ENCODE peak calls at places on chromosomes 3 and 15, in four cellular contexts. X, H, I and O are unnamed samples.

GRCh38 chr3:173632945-173633344 is 235.4 kb downstream of the NLGN1 start:
- DNase-seq in H (no peak), I (no peak), X (no peak), O (no peak)

GRCh38 chr15:40365624-40366023 is 7.6 kb downstream of the DISP2 start:
- DNase-seq in H (no peak), X (no peak), I (no peak), O (no peak)

GRCh38 chr15:68217341-68217740 is 12.2 kb downstream of the CLN6 start:
- DNase-seq in H (no peak), I (peak), X (no peak), O (peak)

GRCh38 chr3:148379763-148380162 is 317.9 kb upstream of the AGTR1 start:
- DNase-seq in X (no peak), H (peak), I (no peak), O (no peak)

GRCh38 chr3:137194301-137194700 is 236.5 kb downstream of the IL20RB start:
- DNase-seq in X (no peak), H (no peak), I (no peak), O (no peak)

GRCh38 chr3:192082733-192083660 is 622.0 kb downstream of the PYDC2 start:
- DNase-seq in I (no peak), H (no peak), X (no peak), O (no peak)

GRCh38 chr3:39144095-39144747 is 9.2 kb downstream of the CSRNP1 start:
- DNase-seq in I (peak), H (no peak), X (no peak), O (no peak)

GRCh38 chr3:159146856-159147255 is 345.0 kb downstream of the MFSD1 start:
- DNase-seq in I (no peak), H (no peak), X (no peak), O (no peak)

GRCh38 chr3:97979610-97980009 is 7.4 kb upstream of the RIOX2 start:
- DNase-seq in X (no peak), H (no peak), I (no peak), O (no peak)

GRCh38 chr3:1609416-1609815 is 489.2 kb upstream of the CNTN4 start:
- DNase-seq in H (no peak), I (no peak), X (no peak), O (no peak)

GRCh38 chr15:41966414-41966812 is 5.9 kb downstream of the EHD4 start:
- DNase-seq in I (peak), H (no peak), X (no peak), O (peak)

GRCh38 chr15:80818996-80819395 is 39.8 kb downstream of the CEMIP start:
- DNase-seq in H (no peak), I (no peak), X (no peak), O (no peak)

GRCh38 chr15:58062983-58063382 is 2.5 kb downstream of the ALDH1A2 start:
- DNase-seq in I (no peak), H (no peak), X (no peak), O (no peak)

GRCh38 chr15:58063612-58064011 is 1.9 kb downstream of the ALDH1A2 start:
- DNase-seq in H (no peak), I (no peak), X (no peak), O (no peak)

GRCh38 chr15:58065445-58066041 is at the start of gene ALDH1A2:
- DNase-seq in I (peak), H (no peak), X (peak), O (peak)

GRCh38 chr15:58065011-58065444 is 483 bp downstream of the ALDH1A2 start:
- DNase-seq in X (peak), I (no peak), H (no peak), O (no peak)

GRCh38 chr15:58064119-58065010 is 1.1 kb downstream of the ALDH1A2 start:
- DNase-seq in H (no peak), I (no peak), X (no peak), O (no peak)
- H3K4me3 ChIP-seq in H (no peak), I (peak), X (peak), O (peak)

GRCh38 chr3:46976326-46977190 is at the start of gene CCDC12:
- DNase-seq in X (peak), H (peak), I (peak), O (peak)
- TF ChIP-seq CTCF in X (no peak), H (no peak), I (no peak), O (no peak)

GRCh38 chr3:175965036-175965435 is 1105.9 kb downstream of the NAALADL2 start:
- DNase-seq in I (no peak), X (no peak), H (peak), O (no peak)

DNA sequence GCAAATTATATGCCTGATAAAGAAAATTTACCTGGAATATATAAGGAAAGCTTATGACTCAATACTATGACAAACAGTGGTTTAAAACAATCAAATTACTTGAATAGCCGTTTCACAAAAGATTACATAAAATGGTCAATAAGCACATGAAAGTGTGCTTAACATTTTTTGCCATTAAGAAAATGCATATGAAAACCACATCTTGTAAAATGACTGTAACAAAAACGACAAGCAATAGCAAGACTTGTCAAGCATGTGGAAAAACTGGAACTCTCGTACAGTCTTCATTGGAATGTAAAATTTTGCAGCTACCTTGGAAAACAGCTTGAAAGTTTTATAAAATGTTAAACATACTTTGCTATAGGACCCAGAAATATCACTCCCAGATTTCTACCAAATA is 1110.3 kb downstream of the NAALADL2 start:
- DNase-seq in I (no peak), X (no peak), H (no peak), O (no peak)
- H3K4me3 ChIP-seq in I (no peak), X (no peak), H (no peak), O (no peak)

GRCh38 chr15:71069693-71070092 is 45.6 kb upstream of the THSD4 start:
- DNase-seq in H (no peak), I (no peak), X (no peak), O (no peak)
- TF ChIP-seq CTCF in H (no peak), I (no peak), X (no peak), O (no peak)

GRCh38 chr15:58497036-58497785 is 65.4 kb downstream of the LIPC start:
- DNase-seq in H (no peak), I (no peak), X (no peak), O (peak)

GRCh38 chr15:58498821-58499580 is 67.2 kb downstream of the LIPC start:
- DNase-seq in I (no peak), H (peak), X (no peak), O (peak)

GRCh38 chr15:58492661-58493397 is 61.0 kb downstream of the LIPC start:
- DNase-seq in I (no peak), X (peak), H (no peak), O (no peak)

GRCh38 chr15:58494581-58494980 is 62.8 kb downstream of the LIPC start:
- DNase-seq in X (no peak), H (no peak), I (no peak), O (no peak)

DNA sequence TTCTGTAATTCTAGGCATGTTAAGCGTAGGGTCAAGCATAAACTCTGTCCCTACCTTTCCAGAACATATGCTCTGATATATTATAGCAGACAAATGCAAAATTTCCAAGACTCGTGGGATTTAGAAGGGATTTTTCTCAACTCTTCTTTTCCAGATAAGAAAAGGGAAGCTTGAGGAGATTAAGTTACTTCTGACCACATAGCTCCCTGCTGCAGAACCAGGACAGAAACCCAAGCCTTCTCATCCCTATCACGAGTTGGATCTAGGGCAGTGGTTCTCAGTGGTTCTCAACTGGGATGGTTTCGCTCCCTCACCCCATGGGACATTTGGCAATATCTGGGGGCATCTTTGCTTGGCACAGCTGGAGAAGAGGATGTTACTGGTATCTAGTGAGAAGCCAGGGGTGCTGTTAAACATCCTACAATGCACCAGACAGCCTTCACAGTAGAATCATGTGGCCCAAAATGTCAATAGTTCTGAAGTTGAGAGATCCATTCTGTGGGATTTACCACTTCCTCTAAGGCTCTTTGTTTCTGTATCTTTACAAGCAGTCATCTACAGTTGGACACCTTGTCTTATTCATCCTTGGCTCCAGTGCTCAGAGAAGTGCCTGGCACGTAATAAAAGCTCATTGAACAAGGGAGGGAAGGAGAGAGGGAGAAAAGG is 64.2 kb downstream of the LIPC start:
- DNase-seq in X (no peak), H (no peak), I (no peak), O (no peak)
- H3K4me3 ChIP-seq in X (no peak), H (no peak), I (no peak), O (no peak)